ENCODE peak calls at places on chromosomes 12 and 14, in seven cellular contexts. One of them, this sample, is unnamed.

GRCh38 chr12:57429473-57430116 is 1.2 kb downstream of the R3HDM2 start:
- DNase-seq in effector memory CD4-positive, alpha-beta T cell: no peak
- DNase-seq in psoas muscle: no peak
- DNase-seq in stimulated activated CD8-positive, alpha-beta memory T cell treated with anti-CD3 and anti-CD28 coated beads, Interleukin-4, amount 100 ng/mL, for 1 hour: no peak
- DNase-seq in HFFc6: no peak
- DNase-seq in CD4-positive, alpha-beta T cell: no peak
- DNase-seq in SJCRH30: peak
- DNase-seq in this sample: peak

GRCh38 chr14:72665259-72665658 is 228.6 kb downstream of the DPF3 start:
- DNase-seq in HFFc6: peak
- DNase-seq in stimulated activated CD8-positive, alpha-beta memory T cell treated with anti-CD3 and anti-CD28 coated beads, Interleukin-4, amount 100 ng/mL, for 1 hour: no peak
- DNase-seq in SJCRH30: no peak
- DNase-seq in CD4-positive, alpha-beta T cell: no peak
- DNase-seq in psoas muscle: no peak
- DNase-seq in effector memory CD4-positive, alpha-beta T cell: no peak
- DNase-seq in this sample: peak

GRCh38 chr14:100967178-100967577 is 63.7 kb upstream of the RTL1 start:
- DNase-seq in SJCRH30: no peak
- DNase-seq in HFFc6: no peak
- DNase-seq in CD4-positive, alpha-beta T cell: no peak
- DNase-seq in effector memory CD4-positive, alpha-beta T cell: no peak
- DNase-seq in psoas muscle: no peak
- DNase-seq in stimulated activated CD8-positive, alpha-beta memory T cell treated with anti-CD3 and anti-CD28 coated beads, Interleukin-4, amount 100 ng/mL, for 1 hour: no peak
- DNase-seq in this sample: no peak

GRCh38 chr14:104293231-104293841 is 154.9 kb downstream of the KIF26A start:
- DNase-seq in SJCRH30: no peak
- DNase-seq in stimulated activated CD8-positive, alpha-beta memory T cell treated with anti-CD3 and anti-CD28 coated beads, Interleukin-4, amount 100 ng/mL, for 1 hour: no peak
- DNase-seq in CD4-positive, alpha-beta T cell: no peak
- DNase-seq in effector memory CD4-positive, alpha-beta T cell: no peak
- DNase-seq in HFFc6: no peak
- DNase-seq in psoas muscle: peak
- DNase-seq in this sample: no peak

GRCh38 chr12:48965447-48965846 is 6.1 kb downstream of the WNT10B start:
- DNase-seq in effector memory CD4-positive, alpha-beta T cell: no peak
- DNase-seq in CD4-positive, alpha-beta T cell: no peak
- DNase-seq in stimulated activated CD8-positive, alpha-beta memory T cell treated with anti-CD3 and anti-CD28 coated beads, Interleukin-4, amount 100 ng/mL, for 1 hour: no peak
- DNase-seq in HFFc6: peak
- DNase-seq in psoas muscle: no peak
- DNase-seq in SJCRH30: peak
- DNase-seq in this sample: peak

GRCh38 chr12:125766091-125766490 is 700.9 kb downstream of the AACS start:
- DNase-seq in CD4-positive, alpha-beta T cell: no peak
- DNase-seq in psoas muscle: no peak
- DNase-seq in stimulated activated CD8-positive, alpha-beta memory T cell treated with anti-CD3 and anti-CD28 coated beads, Interleukin-4, amount 100 ng/mL, for 1 hour: no peak
- DNase-seq in SJCRH30: no peak
- DNase-seq in effector memory CD4-positive, alpha-beta T cell: no peak
- DNase-seq in HFFc6: no peak
- DNase-seq in this sample: peak

GRCh38 chr14:71720978-71721624 is 211.1 kb upstream of the RGS6 start:
- DNase-seq in CD4-positive, alpha-beta T cell: no peak
- DNase-seq in effector memory CD4-positive, alpha-beta T cell: no peak
- DNase-seq in stimulated activated CD8-positive, alpha-beta memory T cell treated with anti-CD3 and anti-CD28 coated beads, Interleukin-4, amount 100 ng/mL, for 1 hour: no peak
- DNase-seq in psoas muscle: no peak
- DNase-seq in HFFc6: peak
- DNase-seq in SJCRH30: peak
- DNase-seq in this sample: peak

GRCh38 chr12:88935856-88936255 is 355.6 kb upstream of the KITLG start:
- DNase-seq in CD4-positive, alpha-beta T cell: no peak
- DNase-seq in HFFc6: no peak
- DNase-seq in stimulated activated CD8-positive, alpha-beta memory T cell treated with anti-CD3 and anti-CD28 coated beads, Interleukin-4, amount 100 ng/mL, for 1 hour: no peak
- DNase-seq in psoas muscle: no peak
- DNase-seq in effector memory CD4-positive, alpha-beta T cell: no peak
- DNase-seq in SJCRH30: peak
- DNase-seq in this sample: no peak

GRCh38 chr14:92039073-92039719 is 663 bp downstream of the TRIP11 start:
- DNase-seq in psoas muscle: peak
- DNase-seq in HFFc6: peak
- DNase-seq in CD4-positive, alpha-beta T cell: no peak
- DNase-seq in stimulated activated CD8-positive, alpha-beta memory T cell treated with anti-CD3 and anti-CD28 coated beads, Interleukin-4, amount 100 ng/mL, for 1 hour: no peak
- DNase-seq in SJCRH30: peak
- DNase-seq in effector memory CD4-positive, alpha-beta T cell: no peak
- DNase-seq in this sample: peak

GRCh38 chr14:69586420-69586819 is 11.7 kb upstream of the CCDC177 start:
- DNase-seq in SJCRH30: no peak
- DNase-seq in effector memory CD4-positive, alpha-beta T cell: no peak
- DNase-seq in psoas muscle: no peak
- DNase-seq in stimulated activated CD8-positive, alpha-beta memory T cell treated with anti-CD3 and anti-CD28 coated beads, Interleukin-4, amount 100 ng/mL, for 1 hour: no peak
- DNase-seq in HFFc6: no peak
- DNase-seq in CD4-positive, alpha-beta T cell: no peak
- DNase-seq in this sample: no peak

GRCh38 chr12:30286345-30286926 is 409.2 kb downstream of the IPO8 start:
- DNase-seq in CD4-positive, alpha-beta T cell: no peak
- DNase-seq in stimulated activated CD8-positive, alpha-beta memory T cell treated with anti-CD3 and anti-CD28 coated beads, Interleukin-4, amount 100 ng/mL, for 1 hour: no peak
- DNase-seq in HFFc6: no peak
- DNase-seq in effector memory CD4-positive, alpha-beta T cell: no peak
- DNase-seq in SJCRH30: peak
- DNase-seq in psoas muscle: no peak
- DNase-seq in this sample: peak

GRCh38 chr14:43803076-43803689 is 703.9 kb downstream of the FSCB start:
- DNase-seq in HFFc6: no peak
- DNase-seq in CD4-positive, alpha-beta T cell: no peak
- DNase-seq in effector memory CD4-positive, alpha-beta T cell: no peak
- DNase-seq in SJCRH30: peak
- DNase-seq in psoas muscle: no peak
- DNase-seq in stimulated activated CD8-positive, alpha-beta memory T cell treated with anti-CD3 and anti-CD28 coated beads, Interleukin-4, amount 100 ng/mL, for 1 hour: no peak
- DNase-seq in this sample: peak

GRCh38 chr12:113582521-113583218 is 111.0 kb upstream of the LHX5 start:
- DNase-seq in SJCRH30: no peak
- DNase-seq in HFFc6: no peak
- DNase-seq in psoas muscle: no peak
- DNase-seq in effector memory CD4-positive, alpha-beta T cell: no peak
- DNase-seq in CD4-positive, alpha-beta T cell: no peak
- DNase-seq in stimulated activated CD8-positive, alpha-beta memory T cell treated with anti-CD3 and anti-CD28 coated beads, Interleukin-4, amount 100 ng/mL, for 1 hour: no peak
- DNase-seq in this sample: peak

GRCh38 chr14:60485057-60485599 is 735 bp downstream of the C14orf39 start:
- DNase-seq in SJCRH30: peak
- DNase-seq in CD4-positive, alpha-beta T cell: no peak
- DNase-seq in stimulated activated CD8-positive, alpha-beta memory T cell treated with anti-CD3 and anti-CD28 coated beads, Interleukin-4, amount 100 ng/mL, for 1 hour: no peak
- DNase-seq in HFFc6: no peak
- DNase-seq in psoas muscle: no peak
- DNase-seq in effector memory CD4-positive, alpha-beta T cell: no peak
- DNase-seq in this sample: no peak

GRCh38 chr14:89899917-89900680 is 54.4 kb downstream of the EFCAB11 start:
- DNase-seq in psoas muscle: no peak
- DNase-seq in HFFc6: no peak
- DNase-seq in CD4-positive, alpha-beta T cell: no peak
- DNase-seq in stimulated activated CD8-positive, alpha-beta memory T cell treated with anti-CD3 and anti-CD28 coated beads, Interleukin-4, amount 100 ng/mL, for 1 hour: no peak
- DNase-seq in effector memory CD4-positive, alpha-beta T cell: no peak
- DNase-seq in SJCRH30: peak
- DNase-seq in this sample: peak

GRCh38 chr12:50934371-50934851 is 17.9 kb upstream of the HIGD1C start:
- DNase-seq in HFFc6: no peak
- DNase-seq in psoas muscle: no peak
- DNase-seq in SJCRH30: no peak
- DNase-seq in CD4-positive, alpha-beta T cell: no peak
- DNase-seq in stimulated activated CD8-positive, alpha-beta memory T cell treated with anti-CD3 and anti-CD28 coated beads, Interleukin-4, amount 100 ng/mL, for 1 hour: no peak
- DNase-seq in effector memory CD4-positive, alpha-beta T cell: no peak
- DNase-seq in this sample: no peak

GRCh38 chr14:38548091-38548490 is 292.2 kb upstream of the CLEC14A start:
- DNase-seq in stimulated activated CD8-positive, alpha-beta memory T cell treated with anti-CD3 and anti-CD28 coated beads, Interleukin-4, amount 100 ng/mL, for 1 hour: no peak
- DNase-seq in HFFc6: peak
- DNase-seq in psoas muscle: no peak
- DNase-seq in SJCRH30: no peak
- DNase-seq in CD4-positive, alpha-beta T cell: no peak
- DNase-seq in effector memory CD4-positive, alpha-beta T cell: no peak
- DNase-seq in this sample: no peak

GRCh38 chr14:99001241-99001640 is 270.8 kb downstream of the BCL11B start:
- DNase-seq in SJCRH30: no peak
- DNase-seq in HFFc6: no peak
- DNase-seq in stimulated activated CD8-positive, alpha-beta memory T cell treated with anti-CD3 and anti-CD28 coated beads, Interleukin-4, amount 100 ng/mL, for 1 hour: no peak
- DNase-seq in psoas muscle: no peak
- DNase-seq in effector memory CD4-positive, alpha-beta T cell: no peak
- DNase-seq in CD4-positive, alpha-beta T cell: no peak
- DNase-seq in this sample: no peak

GRCh38 chr14:29741909-29742401 is 185.7 kb downstream of the PRKD1 start:
- DNase-seq in psoas muscle: no peak
- DNase-seq in SJCRH30: peak
- DNase-seq in stimulated activated CD8-positive, alpha-beta memory T cell treated with anti-CD3 and anti-CD28 coated beads, Interleukin-4, amount 100 ng/mL, for 1 hour: no peak
- DNase-seq in HFFc6: peak
- DNase-seq in effector memory CD4-positive, alpha-beta T cell: no peak
- DNase-seq in CD4-positive, alpha-beta T cell: no peak
- DNase-seq in this sample: no peak

GRCh38 chr12:131856366-131857097 is 28.3 kb downstream of the MMP17 start:
- DNase-seq in SJCRH30: no peak
- DNase-seq in psoas muscle: no peak
- DNase-seq in effector memory CD4-positive, alpha-beta T cell: no peak
- DNase-seq in CD4-positive, alpha-beta T cell: no peak
- DNase-seq in stimulated activated CD8-positive, alpha-beta memory T cell treated with anti-CD3 and anti-CD28 coated beads, Interleukin-4, amount 100 ng/mL, for 1 hour: no peak
- DNase-seq in HFFc6: no peak
- DNase-seq in this sample: no peak

GRCh38 chr14:38065101-38065762 is 142.5 kb upstream of the SSTR1 start:
- DNase-seq in stimulated activated CD8-positive, alpha-beta memory T cell treated with anti-CD3 and anti-CD28 coated beads, Interleukin-4, amount 100 ng/mL, for 1 hour: peak
- DNase-seq in CD4-positive, alpha-beta T cell: peak
- DNase-seq in psoas muscle: no peak
- DNase-seq in SJCRH30: no peak
- DNase-seq in HFFc6: peak
- DNase-seq in effector memory CD4-positive, alpha-beta T cell: peak
- DNase-seq in this sample: no peak

GRCh38 chr14:75970989-75971388 is 10.8 kb downstream of the TGFB3 start:
- DNase-seq in HFFc6: no peak
- DNase-seq in stimulated activated CD8-positive, alpha-beta memory T cell treated with anti-CD3 and anti-CD28 coated beads, Interleukin-4, amount 100 ng/mL, for 1 hour: no peak
- DNase-seq in psoas muscle: no peak
- DNase-seq in SJCRH30: no peak
- DNase-seq in CD4-positive, alpha-beta T cell: no peak
- DNase-seq in effector memory CD4-positive, alpha-beta T cell: no peak
- DNase-seq in this sample: no peak

GRCh38 chr14:50225067-50225973 is 6.1 kb downstream of the SOS2 start:
- DNase-seq in HFFc6: peak
- DNase-seq in psoas muscle: no peak
- DNase-seq in CD4-positive, alpha-beta T cell: no peak
- DNase-seq in SJCRH30: peak
- DNase-seq in stimulated activated CD8-positive, alpha-beta memory T cell treated with anti-CD3 and anti-CD28 coated beads, Interleukin-4, amount 100 ng/mL, for 1 hour: no peak
- DNase-seq in effector memory CD4-positive, alpha-beta T cell: no peak
- DNase-seq in this sample: no peak

GRCh38 chr14:64640839-64641238 is 63.4 kb upstream of the PLEKHG3 start:
- DNase-seq in HFFc6: no peak
- DNase-seq in effector memory CD4-positive, alpha-beta T cell: no peak
- DNase-seq in CD4-positive, alpha-beta T cell: no peak
- DNase-seq in SJCRH30: no peak
- DNase-seq in stimulated activated CD8-positive, alpha-beta memory T cell treated with anti-CD3 and anti-CD28 coated beads, Interleukin-4, amount 100 ng/mL, for 1 hour: no peak
- DNase-seq in psoas muscle: no peak
- DNase-seq in this sample: no peak

GRCh38 chr12:52230364-52231281 is 2.4 kb upstream of the KRT7 start:
- DNase-seq in effector memory CD4-positive, alpha-beta T cell: no peak
- DNase-seq in HFFc6: peak
- DNase-seq in CD4-positive, alpha-beta T cell: no peak
- DNase-seq in psoas muscle: peak
- DNase-seq in stimulated activated CD8-positive, alpha-beta memory T cell treated with anti-CD3 and anti-CD28 coated beads, Interleukin-4, amount 100 ng/mL, for 1 hour: no peak
- DNase-seq in SJCRH30: no peak
- DNase-seq in this sample: peak

GRCh38 chr12:105983622-105984325 is 155.0 kb downstream of the NUAK1 start:
- DNase-seq in HFFc6: peak
- DNase-seq in CD4-positive, alpha-beta T cell: no peak
- DNase-seq in SJCRH30: peak
- DNase-seq in stimulated activated CD8-positive, alpha-beta memory T cell treated with anti-CD3 and anti-CD28 coated beads, Interleukin-4, amount 100 ng/mL, for 1 hour: no peak
- DNase-seq in psoas muscle: no peak
- DNase-seq in effector memory CD4-positive, alpha-beta T cell: no peak
- DNase-seq in this sample: peak